ENCODE peak calls at places on chromosomes 13 and 19, in nine cellular contexts. W is body of pancreas, L is suprapubic skin, P is psoas muscle, V is Panc1, K is kidney, Z is astrocyte of the spinal cord, T is fibroblast of lung, D is choroid plexus epithelial cell. M is an unnamed sample.

GRCh38 chr13:62207388-62207787 is 791.7 kb upstream of the PCDH20 start:
- DNase-seq in W (no peak), L (no peak), P (no peak), V (no peak), K (no peak), Z (no peak), T (no peak), D (no peak), M (no peak)

GRCh38 chr13:108948269-108948671 is 318.9 kb downstream of the MYO16 start:
- DNase-seq in W (no peak), L (no peak), P (no peak), V (no peak), K (no peak), Z (peak), T (no peak), D (peak), M (no peak)

GRCh38 chr13:75812751-75813181 is 176.6 kb downstream of the LMO7 start:
- DNase-seq in W (peak), L (no peak), P (no peak), V (no peak), K (no peak), Z (peak), T (peak), D (peak), M (peak)

GRCh38 chr19:55638864-55639359 is 1.9 kb upstream of the ZNF580 start:
- DNase-seq in W (no peak), L (no peak), P (peak), V (no peak), K (peak), Z (no peak), T (peak), D (peak), M (peak)

GRCh38 chr19:2191456-2191931 is 27.8 kb downstream of the DOT1L start:
- DNase-seq in W (no peak), L (no peak), P (no peak), V (no peak), K (no peak), Z (no peak), T (no peak), D (no peak), M (no peak)

GRCh38 chr13:91406619-91407018 is 8.2 kb downstream of the GPC5 start:
- DNase-seq in W (peak), L (no peak), P (no peak), V (peak), K (no peak), Z (peak), T (peak), D (peak), M (peak)

GRCh38 chr19:55494172-55494761 is 6.0 kb downstream of the SSC5D start:
- DNase-seq in W (no peak), L (no peak), P (peak), V (no peak), K (peak), Z (peak), T (peak), D (peak), M (peak)

GRCh38 chr19:33641261-33641660 is 19.5 kb downstream of the CHST8 start:
- DNase-seq in W (no peak), L (peak), P (no peak), V (no peak), K (no peak), Z (no peak), T (no peak), D (no peak), M (no peak)

GRCh38 chr13:24215732-24216131 is 55.2 kb downstream of the SPATA13 start:
- DNase-seq in W (peak), L (no peak), P (no peak), V (no peak), K (no peak), Z (peak), T (peak), D (peak), M (peak)

GRCh38 chr19:11624064-11624463 is 26.8 kb downstream of the ZNF627 start:
- DNase-seq in W (no peak), L (no peak), P (no peak), V (no peak), K (no peak), Z (peak), T (peak), D (peak), M (peak)

GRCh38 chr13:34155931-34156607 is 338.1 kb downstream of the RFC3 start:
- DNase-seq in W (no peak), L (no peak), P (no peak), V (no peak), K (no peak), Z (peak), T (peak), D (peak), M (peak)

GRCh38 chr19:38910488-38910887 is 1.5 kb downstream of the CCER2 start:
- DNase-seq in W (no peak), L (no peak), P (no peak), V (no peak), K (no peak), Z (no peak), T (no peak), D (no peak), M (no peak)

GRCh38 chr13:110912651-110913051 is 2.2 kb downstream of the ANKRD10 start:
- DNase-seq in W (peak), L (no peak), P (peak), V (no peak), K (no peak), Z (peak), T (peak), D (peak), M (peak)

GRCh38 chr19:45047188-45047797 is 8.4 kb downstream of the CLASRP start:
- DNase-seq in W (no peak), L (no peak), P (no peak), V (no peak), K (no peak), Z (no peak), T (no peak), D (no peak), M (no peak)

GRCh38 chr13:96947343-96947910 is 46.8 kb downstream of the OXGR1 start:
- DNase-seq in W (no peak), L (no peak), P (no peak), V (no peak), K (no peak), Z (no peak), T (no peak), D (no peak), M (no peak)

GRCh38 chr19:7200739-7201138 is 93.5 kb downstream of the INSR start:
- DNase-seq in W (peak), L (no peak), P (no peak), V (no peak), K (no peak), Z (no peak), T (no peak), D (no peak), M (no peak)

GRCh38 chr13:60158321-60158801 is 5.4 kb downstream of the DIAPH3 start:
- DNase-seq in W (no peak), L (no peak), P (no peak), V (no peak), K (no peak), Z (no peak), T (no peak), D (no peak), M (no peak)

GRCh38 chr13:74974234-74974879 is 507.6 kb downstream of the TBC1D4 start:
- DNase-seq in W (no peak), L (no peak), P (no peak), V (no peak), K (no peak), Z (no peak), T (no peak), D (no peak), M (no peak)

GRCh38 chr13:41098761-41099160 is 33.8 kb downstream of the KBTBD6 start:
- DNase-seq in W (no peak), L (no peak), P (no peak), V (no peak), K (no peak), Z (no peak), T (no peak), D (no peak), M (no peak)

GRCh38 chr19:1313695-1314613 is 28.3 kb downstream of the EFNA2 start:
- DNase-seq in W (no peak), L (no peak), P (no peak), V (no peak), K (no peak), Z (peak), T (no peak), D (no peak), M (no peak)

GRCh38 chr19:47283405-47284059 is 8.8 kb downstream of the INAFM1 start:
- DNase-seq in W (no peak), L (no peak), P (no peak), V (no peak), K (no peak), Z (no peak), T (no peak), D (no peak), M (no peak)

GRCh38 chr13:42821437-42821836 is 40.1 kb downstream of the FAM216B start:
- DNase-seq in W (no peak), L (no peak), P (no peak), V (no peak), K (no peak), Z (peak), T (peak), D (peak), M (peak)

GRCh38 chr13:112873851-112874750 is 94.9 kb upstream of the MCF2L start:
- DNase-seq in W (peak), L (peak), P (peak), V (peak), K (peak), Z (peak), T (peak), D (peak), M (peak)

GRCh38 chr19:16025108-16026101 is 50.9 kb upstream of the TPM4 start:
- DNase-seq in W (peak), L (no peak), P (no peak), V (peak), K (no peak), Z (peak), T (peak), D (peak), M (peak)

GRCh38 chr13:29568731-29569130 is 26.8 kb downstream of the SLC7A1 start:
- DNase-seq in W (no peak), L (no peak), P (no peak), V (no peak), K (no peak), Z (no peak), T (no peak), D (no peak), M (no peak)

GRCh38 chr13:74288361-74288911 is 154.2 kb upstream of the KLF12 start:
- DNase-seq in W (peak), L (no peak), P (no peak), V (no peak), K (peak), Z (peak), T (peak), D (no peak), M (no peak)

GRCh38 chr13:95296326-95296939 is 4.8 kb downstream of the ABCC4 start:
- DNase-seq in W (peak), L (no peak), P (peak), V (no peak), K (no peak), Z (no peak), T (no peak), D (no peak), M (no peak)

DNA sequence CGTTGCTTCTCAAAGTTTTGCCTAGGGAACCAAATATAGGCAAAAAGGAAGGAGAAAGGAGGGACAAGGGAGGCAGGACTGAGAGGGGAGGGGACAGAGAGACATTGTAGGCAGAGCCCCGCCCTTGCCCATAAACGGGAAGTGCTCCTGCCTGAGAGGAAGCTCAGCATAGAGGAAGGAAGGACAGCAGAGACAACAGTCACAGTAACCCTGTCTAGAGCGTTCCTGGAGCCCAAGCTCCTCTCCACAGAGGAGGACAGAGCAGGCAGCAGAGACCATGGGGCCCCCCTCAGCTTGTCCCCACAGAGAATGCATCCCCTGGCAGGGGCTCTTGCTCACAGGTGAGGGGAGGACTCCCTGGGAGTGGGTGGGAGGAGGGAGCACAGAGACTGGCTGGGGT is at the start of gene CEACAM21:
- DNase-seq in W (peak), L (no peak), P (peak), V (no peak), K (no peak), Z (no peak), T (no peak), D (no peak), M (no peak)
- H3K4me3 ChIP-seq in W (no peak), L (no peak), P (no peak), V (no peak), K (no peak), Z (no peak), T (no peak), D (no peak), M (no peak)

DNA sequence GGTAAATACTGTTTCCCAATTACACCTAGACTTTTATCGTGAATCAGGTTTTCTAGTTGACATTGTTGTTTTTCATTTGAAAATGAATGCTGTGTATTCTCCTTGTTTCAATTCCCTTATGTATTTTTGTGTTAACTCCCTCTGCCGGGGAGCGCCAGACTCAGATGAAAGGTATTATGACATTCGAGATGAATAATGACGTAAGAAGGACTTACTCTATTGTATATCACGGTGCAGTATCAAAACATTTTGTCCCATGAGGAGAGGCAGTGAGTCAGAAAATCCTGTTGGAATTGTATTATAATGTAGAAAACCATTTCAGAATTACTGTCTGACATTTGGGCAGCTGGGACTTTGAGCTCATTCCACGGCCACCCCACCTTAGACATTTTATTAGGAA is 61.6 kb downstream of the LRCH1 start:
- DNase-seq in W (no peak), L (no peak), P (no peak), V (no peak), K (no peak), Z (peak), T (peak), D (peak), M (peak)
- TF ChIP-seq CTCF in W (no peak), L (no peak), P (no peak), V (no peak), K (no peak), Z (peak), T (peak), D (peak), M (peak)

GRCh38 chr19:56671613-56671994 is at the start of gene ZNF835:
- DNase-seq in W (peak), L (peak), P (peak), V (no peak), K (peak), Z (peak), T (peak), D (peak), M (peak)
- H3K4me3 ChIP-seq in W (no peak), L (peak), P (peak), V (no peak), K (peak), Z (peak), T (no peak), D (peak), M (no peak)

GRCh38 chr19:52527134-52527953 is at the start of gene ZNF808:
- DNase-seq in W (peak), L (peak), P (peak), V (peak), K (peak), Z (peak), T (peak), D (peak), M (peak)
- TF ChIP-seq CTCF in W (peak), L (peak), P (peak), V (no peak), K (peak), Z (peak), T (peak), D (peak), M (peak)

GRCh38 chr13:81381560-81381959 is 1040.6 kb upstream of the SPRY2 start:
- DNase-seq in W (no peak), L (no peak), P (no peak), V (no peak), K (no peak), Z (no peak), T (no peak), D (no peak), M (no peak)
- H3K4me3 ChIP-seq in W (no peak), L (no peak), P (no peak), V (no peak), K (no peak), Z (no peak), T (no peak), D (no peak), M (no peak)

DNA sequence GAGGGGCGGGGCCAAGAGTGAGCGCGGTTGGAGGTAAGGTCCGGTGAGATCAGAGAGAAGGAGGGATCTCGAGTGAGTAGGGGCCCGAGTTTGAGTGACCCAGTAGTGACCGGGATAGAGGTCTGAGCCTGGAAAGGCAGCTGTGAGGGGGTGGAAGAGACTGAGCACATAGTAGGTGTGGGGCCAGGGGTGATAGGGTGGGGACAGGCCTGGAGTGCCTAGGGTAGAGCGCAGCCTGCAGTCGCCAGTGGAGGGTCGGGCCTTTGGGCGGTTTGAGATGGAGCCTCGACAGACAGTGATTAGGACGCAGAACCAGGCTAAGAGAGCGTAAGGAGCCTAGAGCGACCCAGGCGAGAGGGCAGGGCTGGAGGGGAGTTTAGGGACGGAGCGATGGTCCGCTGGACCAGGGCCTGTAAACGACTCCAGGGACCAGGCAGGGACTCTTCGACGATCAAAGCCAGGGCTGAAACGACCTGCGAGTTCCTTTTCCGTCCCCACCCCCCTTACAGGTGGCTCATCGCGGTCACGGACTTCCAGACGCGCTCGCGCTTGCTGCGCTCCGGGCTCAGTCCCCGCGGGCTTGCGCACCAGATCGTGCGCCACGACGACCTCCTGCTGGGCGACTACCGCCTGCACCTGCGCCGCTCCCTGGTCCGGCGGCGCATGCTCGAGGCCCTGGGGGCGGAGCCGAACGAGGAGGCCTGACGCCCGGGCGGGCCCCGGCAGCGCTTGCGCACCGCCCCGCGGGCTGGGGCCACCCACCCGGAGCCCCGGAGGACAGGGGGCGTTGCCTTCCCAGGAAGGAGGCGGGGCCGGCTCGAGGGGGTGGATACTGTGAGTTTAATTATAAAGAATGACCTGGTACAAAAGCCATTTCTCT is 9.4 kb downstream of the C19orf81 start:
- DNase-seq in W (peak), L (no peak), P (peak), V (no peak), K (peak), Z (peak), T (peak), D (peak), M (peak)
- TF ChIP-seq CTCF in W (no peak), L (no peak), P (no peak), V (no peak), K (no peak), Z (no peak), T (no peak), D (no peak), M (no peak)

GRCh38 chr19:48644839-48645651 is 942 bp downstream of the CA11 start:
- DNase-seq in W (peak), L (no peak), P (peak), V (no peak), K (peak), Z (peak), T (peak), D (peak), M (peak)
- H3K4me3 ChIP-seq in W (no peak), L (peak), P (peak), V (peak), K (peak), Z (peak), T (no peak), D (peak), M (peak)

DNA sequence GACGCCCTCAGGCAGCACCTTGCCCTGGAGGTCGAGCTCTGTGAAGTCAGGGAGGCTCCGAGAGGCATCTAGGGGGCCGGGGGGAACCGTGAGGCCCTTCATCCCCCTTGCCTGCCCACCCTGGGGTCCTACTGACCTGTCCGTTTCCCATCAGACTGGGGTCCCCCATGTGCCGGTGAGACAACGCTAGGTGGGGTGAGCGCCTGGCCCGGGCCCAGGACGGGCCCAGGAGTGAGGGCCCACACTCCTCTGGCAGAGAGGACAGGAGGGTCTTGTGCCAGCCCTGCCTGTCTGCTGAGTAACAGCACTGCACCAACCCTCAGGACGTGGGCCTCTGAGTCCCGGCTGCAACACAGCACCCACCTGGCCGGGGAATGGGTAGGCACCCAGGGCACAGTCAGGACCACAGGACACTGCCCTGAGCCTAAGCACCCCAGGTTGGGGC is 14.4 kb downstream of the DCAF15 start:
- DNase-seq in W (no peak), L (no peak), P (no peak), V (no peak), K (peak), Z (no peak), T (no peak), D (no peak), M (no peak)
- TF ChIP-seq CTCF in W (no peak), L (no peak), P (no peak), V (no peak), K (no peak), Z (no peak), T (no peak), D (no peak), M (no peak)

M was measured in fibroblast of villous mesenchyme.